ENCODE peak calls at places on chromosomes 7 and 10, in five cellular contexts. P is MM.1S, W is hepatocyte, F is neural progenitor cell, N is endothelial cell of umbilical vein. Y is an unnamed sample.

GRCh38 chr10:43322769-43323168 is 48.7 kb upstream of the FXYD4 start:
- DNase-seq in N (peak; percentile 69), F (peak; percentile 99), W (peak; percentile 96), P (peak; percentile 72), Y (peak; percentile 95)

GRCh38 chr7:100435401-100436304 is 644 bp downstream of the PPP1R35 start:
- DNase-seq in P (peak; percentile 64), N (peak; percentile 33), F (peak; percentile 63), W (peak; percentile 68), Y (no peak)

GRCh38 chr7:100090527-100091410 is 2.0 kb downstream of the COPS6 start:
- DNase-seq in P (no peak), F (no peak), W (no peak), N (no peak), Y (no peak)

GRCh38 chr7:81462672-81463071 is 307.2 kb downstream of the HGF start:
- DNase-seq in F (no peak), W (no peak), N (no peak), P (no peak), Y (no peak)

GRCh38 chr7:131652934-131653333 is 96.5 kb upstream of the PODXL start:
- DNase-seq in N (no peak), W (peak; percentile 60), F (no peak), P (no peak), Y (no peak)

GRCh38 chr10:96642530-96642929 is 55.7 kb upstream of the TM9SF3 start:
- DNase-seq in F (no peak), N (no peak), P (no peak), W (no peak), Y (no peak)

GRCh38 chr7:42174391-42174848 is 62.6 kb downstream of the GLI3 start:
- DNase-seq in N (no peak), P (no peak), W (no peak), F (no peak), Y (no peak)

GRCh38 chr10:8404721-8405120 is 350.2 kb downstream of the GATA3 start:
- DNase-seq in P (peak; percentile 92), F (no peak), N (no peak), W (no peak), Y (no peak)

GRCh38 chr10:21494221-21495001 is 31.1 kb downstream of the SKIDA1 start:
- DNase-seq in F (peak; percentile 67), N (peak; percentile 27), P (no peak), W (peak; percentile 52), Y (no peak)

GRCh38 chr10:108461976-108462375 is 1297.5 kb upstream of the SORCS1 start:
- DNase-seq in N (no peak), P (no peak), F (no peak), W (peak; percentile 15), Y (no peak)

GRCh38 chr10:114819313-114819712 is 2.3 kb upstream of the FHIP2A start:
- DNase-seq in W (no peak), P (no peak), F (no peak), N (no peak), Y (no peak)

GRCh38 chr10:7593068-7593467 is 73.7 kb downstream of the ITIH5 start:
- DNase-seq in N (no peak), W (no peak), P (no peak), F (no peak), Y (no peak)

GRCh38 chr10:69972951-69973350 is 79.7 kb upstream of the MACROH2A2 start:
- DNase-seq in N (no peak), W (no peak), P (no peak), F (no peak), Y (no peak)

GRCh38 chr10:130171196-130171595 is 35.0 kb downstream of the GLRX3 start:
- DNase-seq in F (no peak), N (no peak), P (peak; percentile 89), W (no peak), Y (no peak)

GRCh38 chr7:12066561-12066960 is 144.5 kb upstream of the TMEM106B start:
- DNase-seq in W (peak; percentile 28), N (no peak), P (no peak), F (no peak), Y (no peak)

GRCh38 chr7:44394636-44395035 is 69.2 kb upstream of the CAMK2B start:
- DNase-seq in N (no peak), W (no peak), P (no peak), F (no peak), Y (no peak)

GRCh38 chr10:73914036-73914435 is 3.1 kb downstream of the PLAU start:
- DNase-seq in F (no peak), N (no peak), P (no peak), W (no peak), Y (no peak)

GRCh38 chr10:26384600-26384999 is 53.5 kb upstream of the APBB1IP start:
- DNase-seq in W (no peak), N (no peak), F (no peak), P (no peak), Y (no peak)

DNA sequence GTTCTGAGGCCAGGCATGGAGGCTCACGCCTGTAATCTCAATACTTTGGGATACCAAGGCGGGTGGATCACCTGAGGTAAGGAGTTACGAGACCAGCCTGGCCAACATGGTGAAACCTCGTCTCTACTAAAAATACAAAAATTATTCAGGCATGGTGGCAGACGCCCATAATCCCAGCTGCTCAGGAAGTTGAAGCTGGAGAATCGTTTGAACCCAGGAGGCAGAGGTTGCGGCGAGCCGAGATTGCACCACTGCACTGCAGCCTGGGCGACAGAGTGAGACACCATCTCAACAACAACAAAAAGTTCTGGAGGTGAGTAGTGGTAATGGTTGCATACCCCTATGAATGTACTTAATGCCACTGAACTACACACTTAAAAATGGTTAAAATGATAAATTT is 60.3 kb upstream of the SP4 start:
- DNase-seq in F (no peak), P (no peak), N (no peak), W (no peak), Y (no peak)
- H2AFZ ChIP-seq in F (no peak overlapping the region), P (no peak overlapping the region), N (peak overlapping the region; percentile 8), W (no peak overlapping the region), Y (no peak overlapping the region)

GRCh38 chr10:66916030-66916429 is 9.8 kb upstream of the LRRTM3 start:
- DNase-seq in N (no peak), P (no peak), W (no peak), F (no peak), Y (no peak)

GRCh38 chr10:66919248-66919647 is 6.6 kb upstream of the LRRTM3 start:
- DNase-seq in P (no peak), N (no peak), F (no peak), W (no peak), Y (no peak)

DNA sequence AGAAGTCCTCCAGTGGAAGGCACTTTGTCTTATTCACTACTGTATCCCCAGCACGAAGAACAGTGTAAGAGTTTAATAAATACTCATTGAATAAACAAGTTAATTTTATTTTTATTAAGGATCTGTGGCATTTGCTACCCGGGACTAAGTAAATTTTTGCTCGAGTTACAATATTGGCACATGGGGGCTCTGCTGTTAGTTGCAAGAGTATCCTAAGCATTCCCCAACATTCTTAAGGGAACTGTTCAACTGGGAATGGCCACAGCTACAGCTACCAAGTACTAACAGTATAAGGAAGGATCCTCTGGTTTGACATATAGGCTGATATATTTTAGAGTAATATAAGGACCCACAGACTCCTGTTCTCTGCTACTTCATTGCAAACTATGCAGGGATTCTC is 8.7 kb upstream of the LRRTM3 start:
- DNase-seq in W (no peak), P (no peak), N (no peak), F (peak; percentile 27), Y (no peak)
- H3K9me3 ChIP-seq in W (no peaks in the 10 kb centered on the region), P (no peaks in the 10 kb centered on the region), N (no peaks in the 10 kb centered on the region), F (no peaks in the 10 kb centered on the region), Y (no peaks in the 10 kb centered on the region)

GRCh38 chr10:119917777-119918176 is 25.2 kb downstream of the SEC23IP start:
- DNase-seq in N (no peak), P (no peak), F (no peak), W (no peak), Y (no peak)

GRCh38 chr10:119919823-119920222 is 27.3 kb downstream of the SEC23IP start:
- DNase-seq in N (no peak), P (peak; percentile 35), F (no peak), W (no peak), Y (no peak)

GRCh38 chr10:119919271-119919670 is 26.7 kb downstream of the SEC23IP start:
- DNase-seq in W (no peak), N (no peak), P (no peak), F (no peak), Y (no peak)
- H3K36me3 ChIP-seq in W (no peaks in the 10 kb centered on the region), N (peaks cover 29% of the 10 kb centered on the region), P (peaks cover 13% of the 10 kb centered on the region), F (peaks cover 8% of the 10 kb centered on the region), Y (peaks cover 11% of the 10 kb centered on the region)

GRCh38 chr10:33546031-33546430 is 211.6 kb upstream of the NRP1 start:
- DNase-seq in W (no peak), F (no peak), P (no peak), N (no peak), Y (no peak)

GRCh38 chr10:33539137-33539536 is 204.7 kb upstream of the NRP1 start:
- DNase-seq in F (peak; percentile 10), P (no peak), W (no peak), N (no peak), Y (no peak)

GRCh38 chr10:33547976-33548375 is 213.5 kb upstream of the NRP1 start:
- DNase-seq in W (no peak), N (no peak), F (no peak), P (no peak), Y (no peak)

GRCh38 chr10:33537066-33537465 is 202.6 kb upstream of the NRP1 start:
- DNase-seq in W (no peak), N (no peak), F (no peak), P (no peak), Y (no peak)

DNA sequence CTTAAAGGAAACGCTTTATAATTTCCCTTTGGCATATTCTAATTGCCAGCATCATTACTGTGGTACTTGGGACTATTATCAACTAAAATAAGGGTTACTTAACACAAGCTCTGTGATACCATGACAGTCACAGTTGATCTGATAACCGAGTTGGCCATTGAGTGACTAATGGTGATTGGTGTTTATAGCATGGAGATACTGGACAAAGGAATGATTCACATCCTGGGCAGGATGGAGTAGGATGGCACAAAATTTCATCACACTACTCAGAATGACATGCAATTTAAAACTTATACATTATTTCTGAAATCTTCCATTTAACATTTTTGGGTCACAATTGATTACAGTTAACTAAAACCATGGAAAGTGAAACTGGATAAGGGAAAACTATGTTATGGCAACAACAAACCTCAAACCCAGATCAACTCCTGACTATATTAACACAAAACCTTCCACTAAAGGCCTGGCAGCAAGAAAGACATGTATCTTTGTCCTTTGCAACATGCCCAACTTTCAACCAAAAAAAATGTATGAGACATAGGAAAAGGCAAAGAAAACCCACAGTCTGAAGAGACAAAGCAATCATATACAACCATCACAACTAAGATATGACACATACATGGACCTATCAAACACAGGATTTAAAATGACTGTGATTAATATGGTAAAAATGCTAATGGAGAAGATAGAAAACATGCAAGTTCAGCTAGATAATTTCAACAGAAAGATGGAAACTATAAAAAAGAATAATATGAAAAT is 208.5 kb upstream of the NRP1 start:
- DNase-seq in W (no peak), F (no peak), P (no peak), N (peak; percentile 27), Y (no peak)
- H2AFZ ChIP-seq in W (no peak overlapping the region), F (no peak overlapping the region), P (no peak overlapping the region), N (peak overlapping the region; percentile 20), Y (no peak overlapping the region)

DNA sequence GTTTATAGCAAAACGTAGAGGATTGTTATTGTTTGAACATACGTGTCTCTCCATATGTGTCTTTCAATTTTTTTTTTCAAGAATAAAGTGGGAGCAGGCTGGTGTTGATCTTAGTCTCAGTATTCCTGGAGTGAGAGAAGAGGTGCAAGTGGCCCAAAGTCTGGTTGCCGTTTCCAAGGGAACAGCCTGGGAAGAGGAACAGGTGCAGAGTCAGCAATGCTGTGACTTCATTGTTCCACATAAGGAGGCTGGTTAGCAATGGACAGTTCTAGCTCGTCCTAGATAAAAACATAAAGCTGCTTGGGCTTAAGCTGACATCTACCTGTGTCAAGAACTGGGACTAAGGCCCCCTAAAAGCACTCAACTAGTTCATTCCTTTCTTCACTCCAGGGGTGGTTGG is 626.6 kb upstream of the TPK1 start:
- DNase-seq in N (no peak), W (no peak), F (no peak), P (no peak), Y (no peak)
- H3K9me3 ChIP-seq in N (peaks cover 5% of the 10 kb centered on the region), W (no peaks in the 10 kb centered on the region), F (no peaks in the 10 kb centered on the region), P (no peaks in the 10 kb centered on the region), Y (no peaks in the 10 kb centered on the region)